ENCODE peak calls at places on chromosomes 1 and 21, in five cellular contexts. G is IMR-90, A is breast epithelium, V is transverse colon, S is ovary. N is an unnamed sample.

GRCh38 chr1:31621872-31622730 is 4.6 kb downstream of the HCRTR1 start:
- DNase-seq in S (no peak), V (no peak), G (no peak), A (peak), N (no peak)

GRCh38 chr1:121587777-121588176 is 403.0 kb downstream of the SRGAP2C start:
- DNase-seq in G (no peak), V (no peak), A (no peak), S (no peak), N (no peak)

GRCh38 chr1:162997499-162998285 is 71.5 kb upstream of the RGS4 start:
- DNase-seq in G (peak), A (no peak), S (no peak), V (no peak), N (no peak)

GRCh38 chr1:23977854-23978191 is 2.3 kb downstream of the SRSF10 start:
- DNase-seq in A (no peak), V (no peak), G (no peak), S (no peak), N (peak)

GRCh38 chr1:54950361-54951163 is 29.9 kb upstream of the TMEM61 start:
- DNase-seq in G (peak), S (peak), A (peak), V (peak), N (peak)

GRCh38 chr1:162678439-162678838 is 46.2 kb downstream of the DDR2 start:
- DNase-seq in G (peak), A (peak), S (peak), V (no peak), N (no peak)

GRCh38 chr1:70112838-70113237 is 92.5 kb downstream of the LRRC40 start:
- DNase-seq in V (no peak), A (no peak), G (no peak), S (no peak), N (no peak)

GRCh38 chr1:168121314-168122029 is 15.3 kb downstream of the GPR161 start:
- DNase-seq in A (peak), S (peak), V (peak), G (peak), N (no peak)

GRCh38 chr1:98327151-98327918 is 334.2 kb upstream of the SNX7 start:
- DNase-seq in G (peak), V (no peak), S (no peak), A (no peak), N (no peak)

GRCh38 chr1:25247024-25247828 is at the start of gene RSRP1:
- DNase-seq in S (peak), A (peak), V (peak), G (peak), N (peak)
- TF ChIP-seq POLR2A in S (peak), A (peak), V (peak), G (peak), N (peak)

DNA sequence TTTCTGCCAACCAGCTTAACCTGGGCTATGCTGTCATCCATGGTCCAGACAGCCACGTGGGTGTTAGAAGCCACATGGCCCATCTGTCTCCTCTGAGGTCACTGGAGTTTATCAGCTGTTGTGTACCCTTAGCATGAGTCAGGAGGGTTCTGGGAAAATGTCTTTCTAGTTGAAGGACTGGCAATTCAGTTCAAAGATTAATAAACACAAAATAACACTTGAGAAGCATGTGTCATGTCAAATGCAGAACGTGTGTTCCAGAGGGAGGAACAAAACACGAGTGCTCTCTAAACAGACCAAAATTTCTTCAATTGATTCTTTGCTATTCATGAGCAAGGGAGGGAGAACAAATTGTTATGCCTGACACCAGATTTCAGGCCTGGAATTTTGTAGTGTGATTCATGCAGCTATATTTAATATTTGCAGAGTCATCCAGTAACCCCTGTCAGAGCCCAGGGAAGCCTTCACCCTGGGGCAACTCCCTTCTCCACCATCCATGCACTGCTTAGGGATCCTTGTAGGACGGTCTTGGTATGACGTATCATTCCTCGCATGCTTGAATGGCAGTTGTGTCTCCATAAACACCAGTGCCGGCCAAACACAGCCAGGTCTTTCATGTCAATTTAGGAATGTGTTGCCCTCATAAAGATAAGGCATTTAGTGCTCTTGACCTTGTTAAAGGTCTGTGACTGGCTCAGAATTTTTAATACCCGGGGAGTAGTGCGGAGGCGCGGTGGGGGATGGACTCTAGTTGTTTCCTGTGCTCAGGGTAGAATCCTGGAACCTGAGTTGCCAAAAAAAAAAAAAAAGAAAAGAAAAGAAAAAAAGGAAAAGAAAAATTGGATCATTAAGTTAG is 27.7 kb upstream of the DYRK1A start:
- DNase-seq in G (peak), A (no peak), V (no peak), S (peak), N (peak)
- TF ChIP-seq POLR2A in G (no peak), A (no peak), V (no peak), S (no peak), N (no peak)

DNA sequence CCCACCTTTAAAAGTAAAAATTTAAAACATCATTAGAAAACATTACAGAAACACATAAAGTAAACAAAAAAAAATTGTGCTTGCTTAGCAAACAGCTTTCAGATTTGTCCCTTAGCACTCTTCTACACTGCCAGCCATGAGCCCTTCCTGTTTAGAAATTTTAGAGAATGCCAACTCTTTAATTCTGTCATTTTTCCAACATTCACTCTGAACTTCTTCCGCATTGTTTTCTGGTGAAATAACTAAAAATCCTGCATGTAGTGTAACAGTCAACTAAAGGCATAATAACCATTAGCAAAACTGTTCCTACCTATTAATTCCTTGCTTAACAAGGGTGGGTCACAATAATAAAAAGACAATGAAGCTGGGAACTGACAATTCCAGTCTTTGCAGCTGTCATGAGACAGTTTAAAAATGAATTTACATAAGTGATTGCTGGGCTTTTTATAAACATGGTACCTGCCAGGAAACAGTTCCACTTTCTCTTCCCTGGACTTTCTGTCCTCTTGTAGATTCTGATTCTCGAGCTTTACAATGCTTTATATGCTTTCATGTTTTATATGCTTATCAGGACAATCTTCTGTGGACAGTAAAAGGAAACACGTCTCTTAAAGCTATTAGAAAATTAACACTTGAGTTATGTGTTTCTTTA is 19.0 kb downstream of the GNG12 start:
- DNase-seq in S (no peak), V (no peak), G (no peak), A (no peak), N (no peak)
- TF ChIP-seq POLR2A in S (no peak), V (no peak), G (no peak), A (no peak), N (no peak)

GRCh38 chr1:36385410-36386261 is at the start of gene STK40:
- DNase-seq in S (peak), A (peak), G (peak), V (peak), N (peak)
- TF ChIP-seq POLR2A in S (peak), A (no peak), G (no peak), V (no peak), N (no peak)

GRCh38 chr1:153513023-153513422 is 22.8 kb downstream of the S100A6 start:
- DNase-seq in G (no peak), V (no peak), A (no peak), S (no peak), N (no peak)

GRCh38 chr1:153513666-153514065 is 22.1 kb downstream of the S100A6 start:
- DNase-seq in S (no peak), A (no peak), V (no peak), G (no peak), N (no peak)

GRCh38 chr1:153519242-153519641 is 16.5 kb downstream of the S100A6 start:
- DNase-seq in G (no peak), S (no peak), A (no peak), V (no peak), N (no peak)

GRCh38 chr1:153518562-153518961 is 17.2 kb downstream of the S100A6 start:
- DNase-seq in V (no peak), A (no peak), G (no peak), S (no peak), N (no peak)

GRCh38 chr1:153515504-153516394 is 20.0 kb downstream of the S100A6 start:
- DNase-seq in A (peak), S (no peak), G (no peak), V (peak), N (peak)
- TF ChIP-seq POLR2A in A (no peak), S (no peak), G (no peak), V (peak), N (peak)

GRCh38 chr1:108560430-108561144 is 687 bp downstream of the EEIG2 start:
- DNase-seq in V (peak), S (peak), G (peak), A (no peak), N (peak)

GRCh38 chr1:108561145-108561458 is 1.2 kb downstream of the EEIG2 start:
- DNase-seq in V (no peak), A (no peak), G (no peak), S (no peak), N (no peak)

GRCh38 chr1:108557311-108557710 is 2.6 kb upstream of the EEIG2 start:
- DNase-seq in V (no peak), S (no peak), G (no peak), A (no peak), N (no peak)

GRCh38 chr1:108560143-108560429 is 186 bp downstream of the EEIG2 start:
- DNase-seq in A (no peak), G (no peak), V (no peak), S (no peak), N (no peak)

DNA sequence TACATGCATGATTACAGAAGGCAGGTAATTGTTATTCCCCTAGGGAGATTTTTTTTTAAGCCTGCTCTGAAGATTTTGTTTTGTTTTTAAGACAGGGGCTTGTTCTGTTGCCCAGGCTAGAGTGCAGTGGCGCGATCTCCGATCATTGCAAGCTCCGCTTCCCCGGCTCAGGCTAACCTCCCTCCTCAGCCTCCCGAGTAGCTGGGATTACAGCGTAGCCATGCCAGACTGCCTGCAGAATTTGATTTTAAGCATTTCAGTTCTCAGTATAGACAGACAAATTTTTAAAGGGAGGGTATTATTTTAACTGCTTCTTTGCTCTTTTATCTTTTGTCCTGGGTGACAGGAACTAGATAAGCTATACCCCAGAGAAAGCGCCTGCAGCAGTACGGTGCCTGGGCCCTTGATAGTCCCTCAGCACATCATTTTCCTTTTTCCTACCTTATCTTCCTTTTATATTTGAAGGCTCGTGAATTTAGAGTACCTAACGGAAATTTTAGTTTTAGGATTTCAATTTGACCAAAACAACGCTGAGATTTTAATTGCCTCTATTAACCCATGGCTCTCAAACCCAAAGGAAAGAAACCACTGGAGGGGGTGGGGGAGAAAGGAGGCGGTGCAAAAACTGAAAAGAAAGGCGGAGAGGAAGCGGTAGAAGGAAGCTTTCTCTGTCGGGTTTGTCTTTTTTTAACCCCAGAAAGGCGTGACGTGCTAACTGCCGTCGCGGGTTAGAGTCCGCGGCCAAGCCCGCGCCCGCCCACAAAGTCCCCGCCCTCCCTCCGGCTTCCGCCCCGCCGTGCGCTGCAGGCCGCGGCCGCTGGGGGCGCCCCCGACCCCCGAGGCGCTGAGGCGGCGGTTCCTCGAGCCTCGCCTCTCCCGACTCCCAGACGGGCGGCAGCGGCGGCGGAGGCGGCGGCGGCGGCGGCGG is at the start of gene EEIG2:
- DNase-seq in A (peak), V (peak), S (peak), G (peak), N (peak)
- TF ChIP-seq POLR2A in A (no peak), V (no peak), S (no peak), G (no peak), N (no peak)

N was measured in erythroblast.